ENCODE peak calls at places on chromosomes 2 and 18, in eight cellular contexts. One of them, this sample, is unnamed.

GRCh38 chr18:76450912-76451421 is 44.1 kb downstream of the ZNF516 start:
- DNase-seq in AG09309: no peak
- DNase-seq in body of pancreas: no peak
- DNase-seq in transverse colon: peak; percentile 42
- DNase-seq in NB4: peak; percentile 47
- DNase-seq in CD4-positive, alpha-beta memory T cell: no peak
- DNase-seq in naive thymus-derived CD4-positive, alpha-beta T cell: peak; percentile 4
- DNase-seq in psoas muscle: peak; percentile 77
- DNase-seq in this sample: no peak

GRCh38 chr2:238146884-238147544 is 8.5 kb downstream of the KLHL30 start:
- DNase-seq in body of pancreas: no peak
- DNase-seq in NB4: no peak
- DNase-seq in AG09309: no peak
- DNase-seq in transverse colon: no peak
- DNase-seq in CD4-positive, alpha-beta memory T cell: no peak
- DNase-seq in naive thymus-derived CD4-positive, alpha-beta T cell: no peak
- DNase-seq in psoas muscle: no peak
- DNase-seq in this sample: no peak

GRCh38 chr18:75517286-75517685 is 89.8 kb upstream of the SMIM21 start:
- DNase-seq in transverse colon: no peak
- DNase-seq in NB4: no peak
- DNase-seq in body of pancreas: no peak
- DNase-seq in psoas muscle: no peak
- DNase-seq in naive thymus-derived CD4-positive, alpha-beta T cell: no peak
- DNase-seq in CD4-positive, alpha-beta memory T cell: no peak
- DNase-seq in AG09309: no peak
- DNase-seq in this sample: no peak

GRCh38 chr18:68623342-68623741 is 91.6 kb downstream of the TMX3 start:
- DNase-seq in body of pancreas: peak; percentile 55
- DNase-seq in AG09309: peak; percentile 53
- DNase-seq in transverse colon: no peak
- DNase-seq in CD4-positive, alpha-beta memory T cell: no peak
- DNase-seq in NB4: peak; percentile 54
- DNase-seq in naive thymus-derived CD4-positive, alpha-beta T cell: no peak
- DNase-seq in psoas muscle: peak; percentile 13
- DNase-seq in this sample: peak; percentile 41

GRCh38 chr2:5867045-5867444 is 174.9 kb downstream of the SOX11 start:
- DNase-seq in body of pancreas: no peak
- DNase-seq in naive thymus-derived CD4-positive, alpha-beta T cell: no peak
- DNase-seq in transverse colon: no peak
- DNase-seq in psoas muscle: no peak
- DNase-seq in NB4: no peak
- DNase-seq in CD4-positive, alpha-beta memory T cell: no peak
- DNase-seq in AG09309: no peak
- DNase-seq in this sample: no peak

GRCh38 chr2:71749671-71750101 is 296.3 kb downstream of the DYSF start:
- DNase-seq in CD4-positive, alpha-beta memory T cell: no peak
- DNase-seq in naive thymus-derived CD4-positive, alpha-beta T cell: no peak
- DNase-seq in body of pancreas: no peak
- DNase-seq in psoas muscle: peak; percentile 43
- DNase-seq in AG09309: peak; percentile 29
- DNase-seq in transverse colon: no peak
- DNase-seq in NB4: no peak
- DNase-seq in this sample: no peak

GRCh38 chr2:877747-878146 is 72.9 kb upstream of the SNTG2 start:
- DNase-seq in CD4-positive, alpha-beta memory T cell: no peak
- DNase-seq in body of pancreas: no peak
- DNase-seq in naive thymus-derived CD4-positive, alpha-beta T cell: no peak
- DNase-seq in AG09309: no peak
- DNase-seq in NB4: no peak
- DNase-seq in transverse colon: no peak
- DNase-seq in psoas muscle: no peak
- DNase-seq in this sample: no peak

GRCh38 chr2:27959496-27959895 is 69.0 kb downstream of the BABAM2 start:
- DNase-seq in psoas muscle: no peak
- DNase-seq in AG09309: no peak
- DNase-seq in NB4: peak; percentile 90
- DNase-seq in CD4-positive, alpha-beta memory T cell: no peak
- DNase-seq in body of pancreas: peak; percentile 12
- DNase-seq in naive thymus-derived CD4-positive, alpha-beta T cell: no peak
- DNase-seq in transverse colon: peak; percentile 29
- DNase-seq in this sample: no peak

GRCh38 chr2:60794271-60794863 is 38.3 kb downstream of the PAPOLG start:
- DNase-seq in CD4-positive, alpha-beta memory T cell: no peak
- DNase-seq in NB4: peak; percentile 60
- DNase-seq in AG09309: no peak
- DNase-seq in psoas muscle: no peak
- DNase-seq in body of pancreas: no peak
- DNase-seq in naive thymus-derived CD4-positive, alpha-beta T cell: peak; percentile 20
- DNase-seq in transverse colon: no peak
- DNase-seq in this sample: peak; percentile 21

GRCh38 chr18:26549486-26550435 is 1.4 kb upstream of the KCTD1 start:
- DNase-seq in psoas muscle: peak; percentile 51
- DNase-seq in NB4: peak; percentile 71
- DNase-seq in body of pancreas: peak; percentile 71
- DNase-seq in CD4-positive, alpha-beta memory T cell: no peak
- DNase-seq in naive thymus-derived CD4-positive, alpha-beta T cell: peak; percentile 4
- DNase-seq in AG09309: peak; percentile 21
- DNase-seq in transverse colon: peak; percentile 61
- DNase-seq in this sample: no peak

GRCh38 chr2:224723606-224724217 is 7.5 kb upstream of the CCDC195 start:
- DNase-seq in CD4-positive, alpha-beta memory T cell: no peak
- DNase-seq in AG09309: no peak
- DNase-seq in psoas muscle: no peak
- DNase-seq in body of pancreas: no peak
- DNase-seq in NB4: peak; percentile 44
- DNase-seq in naive thymus-derived CD4-positive, alpha-beta T cell: no peak
- DNase-seq in transverse colon: no peak
- DNase-seq in this sample: no peak

GRCh38 chr2:172985139-172985874 is 90.3 kb upstream of the MAP3K20 start:
- DNase-seq in naive thymus-derived CD4-positive, alpha-beta T cell: no peak
- DNase-seq in CD4-positive, alpha-beta memory T cell: no peak
- DNase-seq in body of pancreas: peak; percentile 61
- DNase-seq in psoas muscle: peak; percentile 16
- DNase-seq in NB4: peak; percentile 27
- DNase-seq in transverse colon: no peak
- DNase-seq in AG09309: no peak
- DNase-seq in this sample: no peak

GRCh38 chr2:36539631-36540030 is 58.3 kb downstream of the FEZ2 start:
- DNase-seq in CD4-positive, alpha-beta memory T cell: no peak
- DNase-seq in AG09309: no peak
- DNase-seq in transverse colon: no peak
- DNase-seq in NB4: no peak
- DNase-seq in body of pancreas: no peak
- DNase-seq in naive thymus-derived CD4-positive, alpha-beta T cell: no peak
- DNase-seq in psoas muscle: no peak
- DNase-seq in this sample: no peak

GRCh38 chr18:58496231-58496630 is 132.7 kb downstream of the ALPK2 start:
- DNase-seq in psoas muscle: no peak
- DNase-seq in AG09309: peak; percentile 89
- DNase-seq in body of pancreas: no peak
- DNase-seq in transverse colon: no peak
- DNase-seq in naive thymus-derived CD4-positive, alpha-beta T cell: no peak
- DNase-seq in CD4-positive, alpha-beta memory T cell: no peak
- DNase-seq in NB4: no peak
- DNase-seq in this sample: no peak

GRCh38 chr2:73740767-73741166 is 3.6 kb upstream of the TPRKB start:
- DNase-seq in AG09309: no peak
- DNase-seq in body of pancreas: no peak
- DNase-seq in transverse colon: no peak
- DNase-seq in NB4: no peak
- DNase-seq in psoas muscle: no peak
- DNase-seq in naive thymus-derived CD4-positive, alpha-beta T cell: no peak
- DNase-seq in CD4-positive, alpha-beta memory T cell: no peak
- DNase-seq in this sample: no peak

GRCh38 chr2:217892560-217892959 is 110.2 kb downstream of the TNS1 start:
- DNase-seq in NB4: no peak
- DNase-seq in transverse colon: no peak
- DNase-seq in AG09309: no peak
- DNase-seq in psoas muscle: no peak
- DNase-seq in body of pancreas: no peak
- DNase-seq in CD4-positive, alpha-beta memory T cell: no peak
- DNase-seq in naive thymus-derived CD4-positive, alpha-beta T cell: no peak
- DNase-seq in this sample: no peak

GRCh38 chr18:63318882-63319382 is 637 bp downstream of the BCL2 start:
- DNase-seq in CD4-positive, alpha-beta memory T cell: no peak
- DNase-seq in naive thymus-derived CD4-positive, alpha-beta T cell: no peak
- DNase-seq in AG09309: no peak
- DNase-seq in psoas muscle: no peak
- DNase-seq in body of pancreas: no peak
- DNase-seq in NB4: no peak
- DNase-seq in transverse colon: no peak
- DNase-seq in this sample: no peak
- H3K4me3 ChIP-seq in CD4-positive, alpha-beta memory T cell: peak overlapping the region; percentile 87
- H3K4me3 ChIP-seq in naive thymus-derived CD4-positive, alpha-beta T cell: peak overlapping the region; percentile 94
- H3K4me3 ChIP-seq in AG09309: peak overlapping the region; percentile 75
- H3K4me3 ChIP-seq in psoas muscle: peak overlapping the region; percentile 71
- H3K4me3 ChIP-seq in body of pancreas: peak overlapping the region; percentile 48
- H3K4me3 ChIP-seq in NB4: peak overlapping the region; percentile 99
- H3K4me3 ChIP-seq in transverse colon: peak overlapping the region; percentile 61
- H3K4me3 ChIP-seq in this sample: peak overlapping the region; percentile 85

GRCh38 chr2:153476491-153477095 is 2.0 kb downstream of the RPRM start:
- DNase-seq in transverse colon: no peak
- DNase-seq in psoas muscle: no peak
- DNase-seq in naive thymus-derived CD4-positive, alpha-beta T cell: no peak
- DNase-seq in body of pancreas: no peak
- DNase-seq in CD4-positive, alpha-beta memory T cell: peak; percentile 38
- DNase-seq in AG09309: no peak
- DNase-seq in NB4: no peak
- DNase-seq in this sample: no peak
- H3K4me3 ChIP-seq in transverse colon: no peak overlapping the region
- H3K4me3 ChIP-seq in psoas muscle: peak overlapping the region; percentile 66
- H3K4me3 ChIP-seq in naive thymus-derived CD4-positive, alpha-beta T cell: no peak overlapping the region
- H3K4me3 ChIP-seq in body of pancreas: no peak overlapping the region
- H3K4me3 ChIP-seq in CD4-positive, alpha-beta memory T cell: no peak overlapping the region
- H3K4me3 ChIP-seq in AG09309: no peak overlapping the region
- H3K4me3 ChIP-seq in NB4: no peak overlapping the region
- H3K4me3 ChIP-seq in this sample: no peak overlapping the region

GRCh38 chr2:234426616-234427015 is 70.3 kb downstream of the ARL4C start:
- DNase-seq in naive thymus-derived CD4-positive, alpha-beta T cell: no peak
- DNase-seq in body of pancreas: no peak
- DNase-seq in transverse colon: no peak
- DNase-seq in AG09309: no peak
- DNase-seq in psoas muscle: no peak
- DNase-seq in NB4: no peak
- DNase-seq in CD4-positive, alpha-beta memory T cell: no peak
- DNase-seq in this sample: no peak

GRCh38 chr2:234430892-234431291 is 66.0 kb downstream of the ARL4C start:
- DNase-seq in naive thymus-derived CD4-positive, alpha-beta T cell: no peak
- DNase-seq in NB4: no peak
- DNase-seq in AG09309: no peak
- DNase-seq in body of pancreas: no peak
- DNase-seq in psoas muscle: no peak
- DNase-seq in CD4-positive, alpha-beta memory T cell: no peak
- DNase-seq in transverse colon: no peak
- DNase-seq in this sample: no peak

GRCh38 chr2:234427081-234428058 is 69.5 kb downstream of the ARL4C start:
- DNase-seq in psoas muscle: no peak
- DNase-seq in NB4: no peak
- DNase-seq in transverse colon: no peak
- DNase-seq in AG09309: peak; percentile 32
- DNase-seq in CD4-positive, alpha-beta memory T cell: peak; percentile 58
- DNase-seq in body of pancreas: no peak
- DNase-seq in naive thymus-derived CD4-positive, alpha-beta T cell: peak; percentile 31
- DNase-seq in this sample: no peak

GRCh38 chr2:234425923-234426603 is 70.8 kb downstream of the ARL4C start:
- DNase-seq in psoas muscle: no peak
- DNase-seq in NB4: peak; percentile 45
- DNase-seq in transverse colon: peak; percentile 77
- DNase-seq in CD4-positive, alpha-beta memory T cell: peak; percentile 91
- DNase-seq in body of pancreas: peak; percentile 15
- DNase-seq in AG09309: no peak
- DNase-seq in naive thymus-derived CD4-positive, alpha-beta T cell: peak; percentile 85
- DNase-seq in this sample: peak; percentile 99

GRCh38 chr2:234429265-234429664 is 67.6 kb downstream of the ARL4C start:
- DNase-seq in naive thymus-derived CD4-positive, alpha-beta T cell: no peak
- DNase-seq in body of pancreas: no peak
- DNase-seq in NB4: no peak
- DNase-seq in transverse colon: no peak
- DNase-seq in CD4-positive, alpha-beta memory T cell: no peak
- DNase-seq in AG09309: no peak
- DNase-seq in psoas muscle: no peak
- DNase-seq in this sample: no peak
- H3K4me3 ChIP-seq in naive thymus-derived CD4-positive, alpha-beta T cell: no peak overlapping the region
- H3K4me3 ChIP-seq in body of pancreas: no peak overlapping the region
- H3K4me3 ChIP-seq in NB4: no peak overlapping the region
- H3K4me3 ChIP-seq in transverse colon: no peak overlapping the region
- H3K4me3 ChIP-seq in CD4-positive, alpha-beta memory T cell: no peak overlapping the region
- H3K4me3 ChIP-seq in AG09309: no peak overlapping the region
- H3K4me3 ChIP-seq in psoas muscle: no peak overlapping the region
- H3K4me3 ChIP-seq in this sample: no peak overlapping the region

GRCh38 chr18:3526421-3527354 is 76.7 kb downstream of the TGIF1 start:
- DNase-seq in naive thymus-derived CD4-positive, alpha-beta T cell: no peak
- DNase-seq in CD4-positive, alpha-beta memory T cell: no peak
- DNase-seq in body of pancreas: no peak
- DNase-seq in NB4: peak; percentile 26
- DNase-seq in psoas muscle: no peak
- DNase-seq in AG09309: peak; percentile 20
- DNase-seq in transverse colon: no peak
- DNase-seq in this sample: no peak

GRCh38 chr18:3529077-3529476 is 79.1 kb downstream of the TGIF1 start:
- DNase-seq in psoas muscle: no peak
- DNase-seq in AG09309: no peak
- DNase-seq in naive thymus-derived CD4-positive, alpha-beta T cell: no peak
- DNase-seq in body of pancreas: no peak
- DNase-seq in transverse colon: no peak
- DNase-seq in NB4: no peak
- DNase-seq in CD4-positive, alpha-beta memory T cell: no peak
- DNase-seq in this sample: no peak

GRCh38 chr18:3528251-3528650 is 78.3 kb downstream of the TGIF1 start:
- DNase-seq in CD4-positive, alpha-beta memory T cell: no peak
- DNase-seq in transverse colon: no peak
- DNase-seq in body of pancreas: no peak
- DNase-seq in psoas muscle: no peak
- DNase-seq in naive thymus-derived CD4-positive, alpha-beta T cell: no peak
- DNase-seq in AG09309: no peak
- DNase-seq in NB4: no peak
- DNase-seq in this sample: no peak

GRCh38 chr18:3524706-3525105 is 74.7 kb downstream of the TGIF1 start:
- DNase-seq in body of pancreas: no peak
- DNase-seq in transverse colon: no peak
- DNase-seq in AG09309: no peak
- DNase-seq in CD4-positive, alpha-beta memory T cell: no peak
- DNase-seq in psoas muscle: no peak
- DNase-seq in naive thymus-derived CD4-positive, alpha-beta T cell: no peak
- DNase-seq in NB4: no peak
- DNase-seq in this sample: no peak

DNA sequence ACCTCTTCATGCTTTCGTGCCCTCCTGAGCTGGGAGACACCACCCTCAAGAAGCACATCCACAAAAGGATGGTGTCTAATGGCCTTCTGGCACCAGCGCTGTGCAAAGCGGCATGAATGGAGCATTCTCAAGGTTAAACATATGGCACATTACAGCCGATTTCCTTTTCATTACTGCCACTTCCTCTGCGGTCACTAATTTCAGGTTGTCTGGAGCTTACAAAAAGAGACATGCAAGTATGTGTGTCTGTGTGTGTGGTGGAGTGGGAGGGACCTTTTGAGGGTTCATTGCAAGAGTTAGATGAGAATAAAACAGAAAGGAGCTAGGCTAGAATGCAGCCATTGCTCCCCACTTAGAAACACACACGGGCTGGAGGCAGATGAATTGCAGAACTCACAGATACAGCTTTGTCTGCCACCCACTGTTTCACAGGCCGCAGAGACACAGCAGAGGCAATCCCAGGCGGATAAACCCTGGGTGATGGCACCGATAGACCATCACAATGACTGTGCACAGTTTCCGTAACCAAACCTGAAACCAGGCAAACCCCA is 76.0 kb downstream of the TGIF1 start:
- DNase-seq in CD4-positive, alpha-beta memory T cell: peak; percentile 71
- DNase-seq in body of pancreas: no peak
- DNase-seq in NB4: peak; percentile 95
- DNase-seq in naive thymus-derived CD4-positive, alpha-beta T cell: peak; percentile 19
- DNase-seq in transverse colon: peak; percentile 18
- DNase-seq in psoas muscle: no peak
- DNase-seq in AG09309: no peak
- DNase-seq in this sample: peak; percentile 10
- H3K4me3 ChIP-seq in CD4-positive, alpha-beta memory T cell: peak overlapping the region; percentile 47
- H3K4me3 ChIP-seq in body of pancreas: no peak overlapping the region
- H3K4me3 ChIP-seq in NB4: peak overlapping the region; percentile 39
- H3K4me3 ChIP-seq in naive thymus-derived CD4-positive, alpha-beta T cell: peak overlapping the region; percentile 15
- H3K4me3 ChIP-seq in transverse colon: no peak overlapping the region
- H3K4me3 ChIP-seq in psoas muscle: peak overlapping the region; percentile 17
- H3K4me3 ChIP-seq in AG09309: no peak overlapping the region
- H3K4me3 ChIP-seq in this sample: no peak overlapping the region

This sample was measured in Jurkat, Clone E6-1.